ENCODE peak calls at places on chromosomes 6 and 20, in nine cellular contexts. F is Panc1; Y is body of pancreas; E is epithelial cell of proximal tubule; O is endothelial cell of umbilical vein; C is CD8-positive, alpha-beta memory T cell; J is colonic mucosa; G is CD4-positive, CD25-positive, alpha-beta regulatory T cell; S is astrocyte of the spinal cord. N is an unnamed sample.

GRCh38 chr20:43658068-43658722 is 8.7 kb upstream of the MYBL2 start:
- DNase-seq in F (no peak), Y (no peak), E (no peak), O (no peak), C (no peak), J (no peak), G (no peak), S (peak), N (no peak)

GRCh38 chr6:110195639-110196038 is 15.4 kb downstream of the CDC40 start:
- DNase-seq in F (no peak), Y (no peak), E (no peak), O (no peak), C (no peak), J (no peak), G (no peak), S (no peak), N (no peak)

GRCh38 chr6:71289039-71289801 is 609 bp downstream of the OGFRL1 start:
- DNase-seq in F (no peak), Y (peak), E (no peak), O (peak), C (peak), J (peak), G (peak), S (peak), N (no peak)

GRCh38 chr20:19047040-19047950 is 165.1 kb upstream of the SLC24A3 start:
- DNase-seq in F (no peak), Y (no peak), E (no peak), O (no peak), C (no peak), J (peak), G (no peak), S (no peak), N (no peak)

GRCh38 chr6:116974942-116975341 is 97.9 kb downstream of the RFX6 start:
- DNase-seq in F (no peak), Y (no peak), E (no peak), O (no peak), C (no peak), J (no peak), G (no peak), S (no peak), N (no peak)

GRCh38 chr20:44644384-44645131 is 6.9 kb downstream of the ADA start:
- DNase-seq in F (no peak), Y (no peak), E (no peak), O (no peak), C (peak), J (no peak), G (peak), S (no peak), N (no peak)

GRCh38 chr6:163250122-163250521 is 164.4 kb upstream of the QKI start:
- DNase-seq in F (no peak), Y (no peak), E (no peak), O (no peak), C (no peak), J (no peak), G (no peak), S (no peak), N (no peak)

GRCh38 chr6:164124986-164125385 is 710.5 kb downstream of the QKI start:
- DNase-seq in F (no peak), Y (no peak), E (no peak), O (no peak), C (no peak), J (no peak), G (no peak), S (no peak), N (no peak)

GRCh38 chr6:2916354-2916925 is 13.3 kb upstream of the SERPINB9 start:
- DNase-seq in F (no peak), Y (no peak), E (no peak), O (no peak), C (no peak), J (no peak), G (no peak), S (no peak), N (no peak)

GRCh38 chr20:45405566-45406259 is 2.4 kb upstream of the DBNDD2 start:
- DNase-seq in F (no peak), Y (no peak), E (no peak), O (peak), C (no peak), J (peak), G (no peak), S (no peak), N (no peak)

GRCh38 chr6:20631525-20631924 is 97.3 kb downstream of the CDKAL1 start:
- DNase-seq in F (no peak), Y (no peak), E (no peak), O (no peak), C (no peak), J (no peak), G (no peak), S (no peak), N (no peak)

GRCh38 chr6:23173231-23173630 is 603.9 kb downstream of the HDGFL1 start:
- DNase-seq in F (no peak), Y (no peak), E (no peak), O (no peak), C (no peak), J (no peak), G (no peak), S (no peak), N (no peak)

GRCh38 chr20:35353646-35354045 is 58.1 kb downstream of the UQCC1 start:
- DNase-seq in F (no peak), Y (no peak), E (no peak), O (no peak), C (no peak), J (no peak), G (no peak), S (no peak), N (no peak)

GRCh38 chr6:46581459-46582177 is 71.0 kb downstream of the CYP39A1 start:
- DNase-seq in F (no peak), Y (no peak), E (no peak), O (no peak), C (no peak), J (no peak), G (no peak), S (no peak), N (no peak)

GRCh38 chr20:64032706-64033624 is 3.0 kb upstream of the C20orf204 start:
- DNase-seq in F (no peak), Y (no peak), E (no peak), O (no peak), C (no peak), J (no peak), G (no peak), S (no peak), N (no peak)

GRCh38 chr6:113120214-113120576 is 737.0 kb upstream of the MARCKS start:
- DNase-seq in F (no peak), Y (no peak), E (peak), O (no peak), C (no peak), J (no peak), G (no peak), S (peak), N (no peak)

GRCh38 chr20:2301164-2301622 is 5.4 kb downstream of the TGM3 start:
- DNase-seq in F (no peak), Y (no peak), E (peak), O (no peak), C (no peak), J (peak), G (no peak), S (no peak), N (no peak)

DNA sequence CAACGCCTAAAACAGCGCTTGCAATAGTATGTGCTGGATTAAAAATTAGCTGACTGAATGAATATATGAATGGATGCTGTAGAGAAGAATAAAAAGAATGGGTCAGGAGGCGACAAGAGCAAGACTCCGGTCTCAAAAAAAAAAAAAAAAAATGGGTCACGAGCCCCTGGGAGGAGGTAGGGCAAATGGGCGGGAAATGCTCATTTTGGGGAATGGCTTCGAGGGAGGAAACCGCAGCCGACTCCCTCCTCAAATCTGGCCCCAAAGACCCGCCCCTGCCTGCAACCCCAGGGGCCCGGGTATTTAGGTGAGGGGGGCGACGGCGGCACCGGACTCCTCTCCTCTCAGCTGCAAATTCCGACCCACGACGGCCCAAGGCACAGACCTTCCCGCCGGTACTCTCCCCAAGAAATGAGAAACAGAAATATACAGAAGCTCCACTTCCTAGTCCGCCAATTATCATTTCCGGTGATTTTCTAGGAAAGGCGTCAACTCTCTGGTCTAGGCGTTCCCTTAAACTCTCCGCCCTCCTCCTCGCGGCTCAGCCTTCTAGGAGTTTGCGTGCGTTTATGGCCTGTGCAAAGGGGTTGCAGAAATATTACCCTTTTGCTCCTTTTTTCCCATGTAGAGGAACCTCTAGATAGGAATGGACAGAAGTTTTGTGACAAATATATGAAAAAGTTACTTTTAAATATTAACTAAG is at the start of gene ZNF311:
- DNase-seq in F (no peak), Y (peak), E (no peak), O (peak), C (peak), J (peak), G (no peak), S (peak), N (no peak)
- H3K4me3 ChIP-seq in F (peak), Y (peak), E (peak), O (peak), C (peak), J (peak), G (peak), S (peak), N (no peak)

GRCh38 chr20:25194333-25194972 is 1.1 kb upstream of the ENTPD6 start:
- DNase-seq in F (no peak), Y (no peak), E (no peak), O (no peak), C (no peak), J (no peak), G (no peak), S (no peak), N (no peak)
- H3K4me3 ChIP-seq in F (no peak), Y (no peak), E (no peak), O (no peak), C (no peak), J (no peak), G (no peak), S (no peak), N (peak)

GRCh38 chr20:62474585-62475026 is 1.2 kb downstream of the GATA5 start:
- DNase-seq in F (no peak), Y (no peak), E (no peak), O (no peak), C (no peak), J (no peak), G (no peak), S (no peak), N (no peak)
- H3K4me3 ChIP-seq in F (peak), Y (no peak), E (no peak), O (no peak), C (no peak), J (no peak), G (no peak), S (no peak), N (no peak)

GRCh38 chr6:27205375-27206278 is 41.9 kb upstream of the PRSS16 start:
- DNase-seq in F (no peak), Y (no peak), E (no peak), O (no peak), C (peak), J (no peak), G (no peak), S (no peak), N (peak)

GRCh38 chr6:27209167-27209566 is 38.3 kb upstream of the PRSS16 start:
- DNase-seq in F (no peak), Y (no peak), E (no peak), O (no peak), C (no peak), J (no peak), G (no peak), S (no peak), N (no peak)

GRCh38 chr6:27209659-27210269 is 37.7 kb upstream of the PRSS16 start:
- DNase-seq in F (peak), Y (no peak), E (no peak), O (no peak), C (no peak), J (no peak), G (no peak), S (no peak), N (no peak)

GRCh38 chr6:27206806-27207205 is 40.7 kb upstream of the PRSS16 start:
- DNase-seq in F (no peak), Y (no peak), E (no peak), O (no peak), C (no peak), J (no peak), G (no peak), S (no peak), N (no peak)

DNA sequence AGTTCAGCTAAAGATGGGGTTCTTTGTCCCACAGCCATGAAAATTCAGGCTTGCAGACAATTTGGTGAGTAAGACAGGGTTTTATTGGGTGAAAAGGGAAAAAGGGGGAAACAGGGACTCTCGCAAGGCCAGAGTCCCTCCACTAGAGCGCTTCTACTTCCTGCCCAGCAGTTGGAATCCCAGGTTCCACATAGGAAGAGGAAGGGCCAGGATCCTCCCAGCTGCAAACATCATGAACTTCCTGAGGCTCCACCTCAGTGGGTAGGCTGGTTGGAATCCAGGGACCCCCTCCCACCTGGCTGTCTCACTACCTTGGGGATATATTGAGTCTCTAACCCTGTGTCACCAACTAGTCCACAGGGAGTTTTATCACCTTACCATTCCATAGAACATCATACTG is 39.5 kb upstream of the PRSS16 start:
- DNase-seq in F (no peak), Y (no peak), E (no peak), O (no peak), C (no peak), J (no peak), G (no peak), S (no peak), N (no peak)
- H3K4me3 ChIP-seq in F (no peak), Y (no peak), E (no peak), O (no peak), C (no peak), J (no peak), G (no peak), S (no peak), N (no peak)

GRCh38 chr6:137829641-137830083 is 37.4 kb upstream of the TNFAIP3 start:
- DNase-seq in F (no peak), Y (no peak), E (no peak), O (no peak), C (no peak), J (no peak), G (no peak), S (peak), N (no peak)
- H3K4me3 ChIP-seq in F (no peak), Y (no peak), E (no peak), O (no peak), C (no peak), J (no peak), G (no peak), S (no peak), N (no peak)

DNA sequence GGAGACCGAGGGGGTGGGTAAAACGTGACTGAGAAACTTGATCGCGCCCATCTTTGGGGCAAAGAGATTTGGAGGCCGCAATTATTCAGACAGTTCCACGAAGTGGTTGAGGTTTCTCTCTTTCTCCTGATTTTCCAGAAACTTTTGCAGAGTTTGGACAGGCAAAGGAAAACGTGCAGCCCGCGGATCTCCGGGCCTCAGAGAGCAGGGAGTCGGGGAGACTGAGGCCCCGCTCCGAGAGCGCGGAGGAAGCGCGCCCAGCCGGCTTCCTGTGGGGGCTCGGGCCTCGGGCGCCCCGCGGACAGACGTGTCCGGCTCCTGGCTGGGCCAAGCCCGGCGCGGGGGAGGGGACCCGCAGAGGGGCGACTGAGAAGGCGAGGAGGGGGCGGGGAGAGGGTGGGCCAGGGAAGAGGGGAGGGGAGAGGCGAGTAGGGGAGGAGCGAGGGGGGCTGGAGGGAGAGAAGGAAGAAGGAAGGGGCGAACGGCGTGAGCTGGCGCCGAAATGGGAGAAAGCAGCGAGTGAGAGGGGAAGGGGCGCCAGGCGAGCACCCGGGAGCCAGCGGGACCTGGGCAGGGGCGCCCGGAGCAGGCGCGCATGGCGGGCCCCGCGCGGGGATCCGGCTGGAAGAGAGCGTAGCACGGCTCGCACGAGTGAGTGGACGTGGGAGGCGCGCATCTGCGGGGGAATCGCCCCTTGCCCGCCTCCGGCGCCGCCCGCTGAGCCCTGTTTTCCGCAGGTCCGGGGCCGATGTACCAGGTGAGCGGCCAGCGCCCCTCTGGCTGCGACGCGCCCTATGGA is at the start of gene MDFI:
- DNase-seq in F (no peak), Y (no peak), E (no peak), O (peak), C (no peak), J (no peak), G (no peak), S (peak), N (no peak)
- H3K4me3 ChIP-seq in F (peak), Y (no peak), E (peak), O (peak), C (no peak), J (peak), G (no peak), S (peak), N (peak)

GRCh38 chr20:47358672-47359532 is 2.4 kb upstream of the ZMYND8 start:
- DNase-seq in F (peak), Y (peak), E (peak), O (peak), C (peak), J (peak), G (no peak), S (peak), N (no peak)
- H3K4me3 ChIP-seq in F (peak), Y (no peak), E (peak), O (no peak), C (no peak), J (no peak), G (no peak), S (no peak), N (no peak)

GRCh38 chr6:1310628-1311399 is 1.1 kb upstream of the FOXQ1 start:
- DNase-seq in F (no peak), Y (peak), E (no peak), O (no peak), C (no peak), J (peak), G (no peak), S (no peak), N (no peak)
- H3K4me3 ChIP-seq in F (peak), Y (peak), E (peak), O (no peak), C (no peak), J (peak), G (peak), S (peak), N (no peak)

DNA sequence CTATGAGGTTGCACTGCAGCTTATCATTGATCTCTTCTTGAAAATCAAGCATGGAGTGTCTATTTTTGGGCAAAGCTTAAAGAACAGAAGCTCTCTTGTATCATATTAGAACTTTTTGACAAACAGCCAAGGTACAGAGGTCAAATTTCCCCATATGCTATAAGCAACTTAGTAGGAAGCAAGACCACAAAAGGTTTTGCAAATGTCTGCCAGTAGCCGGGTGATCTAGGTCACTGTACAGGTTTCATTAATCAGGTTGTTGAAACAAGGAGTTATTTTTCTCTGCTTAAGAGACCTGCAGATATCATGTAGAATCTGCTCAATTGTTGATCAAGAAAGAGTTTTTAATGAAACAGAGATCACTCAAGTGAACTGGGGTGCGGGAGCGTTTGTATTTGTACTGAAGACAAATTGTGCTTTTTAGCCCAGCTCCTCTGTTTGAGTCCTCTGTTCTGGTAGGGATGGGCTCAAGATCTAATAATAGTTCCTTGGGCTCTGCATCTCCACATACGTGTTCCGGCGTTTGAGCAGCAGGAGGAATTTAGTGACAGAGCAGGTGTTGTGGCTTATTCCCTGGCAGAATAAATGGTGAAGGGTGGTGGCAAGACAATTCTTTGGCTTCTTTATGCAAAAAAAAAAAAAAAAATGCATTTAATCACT is 4.3 kb downstream of the CITED2 start:
- DNase-seq in F (no peak), Y (no peak), E (peak), O (no peak), C (no peak), J (no peak), G (no peak), S (peak), N (no peak)
- H3K4me3 ChIP-seq in F (peak), Y (no peak), E (no peak), O (no peak), C (peak), J (no peak), G (peak), S (no peak), N (no peak)

N was measured in Jurkat, Clone E6-1.